ENCODE peak calls at places on chromosome 5, in nine cellular contexts. C is cardiac fibroblast; Y is A549; T is AG10803; D is mammary epithelial cell; N is chondrocyte; R is CD4-positive, alpha-beta T cell; Z is RWPE2; Q is Calu3. J is an unnamed sample.

GRCh38 chr5:85716344-85717202 is 901.2 kb upstream of the COX7C start:
- DNase-seq in C (no peak), Y (no peak), T (no peak), D (no peak), N (no peak), R (no peak), Z (no peak), Q (no peak), J (no peak)

GRCh38 chr5:110815916-110816605 is 77.3 kb downstream of the SLC25A46 start:
- DNase-seq in C (peak), Y (no peak), T (no peak), D (no peak), N (no peak), R (no peak), Z (no peak), Q (no peak), J (no peak)

GRCh38 chr5:74206571-74207550 is 433.7 kb downstream of the ENC1 start:
- DNase-seq in C (peak), Y (no peak), T (peak), D (peak), N (no peak), R (no peak), Z (peak), Q (peak), J (peak)

GRCh38 chr5:133370281-133370890 is 242.0 kb downstream of the FSTL4 start:
- DNase-seq in C (no peak), Y (no peak), T (peak), D (peak), N (no peak), R (no peak), Z (peak), Q (no peak), J (no peak)

GRCh38 chr5:157390179-157390923 is 69.7 kb upstream of the NIPAL4 start:
- DNase-seq in C (peak), Y (peak), T (peak), D (peak), N (no peak), R (no peak), Z (peak), Q (peak), J (no peak)

GRCh38 chr5:139908749-139909148 is 113.1 kb downstream of the PSD2 start:
- DNase-seq in C (peak), Y (peak), T (peak), D (peak), N (no peak), R (no peak), Z (no peak), Q (peak), J (peak)

GRCh38 chr5:144237851-144238250 is 67.2 kb downstream of the KCTD16 start:
- DNase-seq in C (peak), Y (no peak), T (peak), D (no peak), N (no peak), R (no peak), Z (no peak), Q (no peak), J (no peak)

GRCh38 chr5:95970359-95970704 is 8.7 kb upstream of the ELL2 start:
- DNase-seq in C (no peak), Y (no peak), T (no peak), D (no peak), N (no peak), R (no peak), Z (no peak), Q (no peak), J (no peak)

GRCh38 chr5:59174248-59174844 is 591.5 kb downstream of the RAB3C start:
- DNase-seq in C (peak), Y (peak), T (peak), D (peak), N (no peak), R (no peak), Z (no peak), Q (peak), J (no peak)

GRCh38 chr5:61098251-61098650 is 64.0 kb downstream of the SMIM15 start:
- DNase-seq in C (no peak), Y (no peak), T (no peak), D (no peak), N (no peak), R (no peak), Z (no peak), Q (no peak), J (no peak)

DNA sequence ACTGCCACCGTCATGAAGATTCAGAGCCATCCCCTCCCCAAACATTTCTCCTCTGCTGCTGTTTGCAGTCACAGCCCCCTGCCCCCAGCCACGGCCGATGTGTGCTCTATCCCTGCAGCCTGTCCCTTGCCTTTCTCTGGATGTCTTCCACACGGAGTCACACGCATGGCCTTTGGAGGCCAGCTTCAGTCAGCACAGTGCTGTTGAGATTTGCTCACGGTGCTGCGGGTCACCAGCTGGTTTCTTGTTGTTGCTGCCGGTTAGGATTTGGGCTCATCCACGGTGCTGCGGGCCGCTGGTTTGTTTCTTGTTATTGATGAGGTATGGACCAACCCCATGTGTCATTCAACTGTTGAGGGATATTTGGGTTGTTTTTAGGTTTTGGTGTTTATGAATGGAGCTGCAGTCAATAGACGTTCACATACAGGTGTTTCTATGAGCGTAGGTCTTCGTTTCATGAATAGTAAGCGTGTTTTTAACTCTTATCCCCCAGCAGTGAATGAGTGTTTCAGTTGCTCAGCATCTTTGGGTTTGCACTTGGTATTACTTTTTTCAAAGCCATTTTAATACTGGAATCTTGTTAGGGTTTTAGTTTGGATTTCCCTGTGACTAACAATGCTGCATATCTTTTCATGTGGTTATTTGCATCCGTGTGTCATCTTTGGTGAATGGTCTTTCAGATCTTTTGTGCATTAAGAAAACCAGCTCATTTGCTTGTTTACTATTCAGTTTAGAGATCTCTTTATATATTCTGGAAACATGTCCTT is 57.6 kb downstream of the AHRR start:
- DNase-seq in C (peak), Y (no peak), T (peak), D (no peak), N (peak), R (peak), Z (peak), Q (no peak), J (no peak)
- TF ChIP-seq CTCF in C (no peak), Y (no peak), T (no peak), D (no peak), N (no peak), R (no peak), Z (no peak), Q (no peak), J (no peak)

GRCh38 chr5:78300464-78301045 is 6.1 kb upstream of the AP3B1 start:
- DNase-seq in C (peak), Y (peak), T (peak), D (no peak), N (no peak), R (no peak), Z (no peak), Q (no peak), J (no peak)
- TF ChIP-seq CTCF in C (peak), Y (peak), T (peak), D (peak), N (peak), R (peak), Z (peak), Q (no peak), J (no peak)

DNA sequence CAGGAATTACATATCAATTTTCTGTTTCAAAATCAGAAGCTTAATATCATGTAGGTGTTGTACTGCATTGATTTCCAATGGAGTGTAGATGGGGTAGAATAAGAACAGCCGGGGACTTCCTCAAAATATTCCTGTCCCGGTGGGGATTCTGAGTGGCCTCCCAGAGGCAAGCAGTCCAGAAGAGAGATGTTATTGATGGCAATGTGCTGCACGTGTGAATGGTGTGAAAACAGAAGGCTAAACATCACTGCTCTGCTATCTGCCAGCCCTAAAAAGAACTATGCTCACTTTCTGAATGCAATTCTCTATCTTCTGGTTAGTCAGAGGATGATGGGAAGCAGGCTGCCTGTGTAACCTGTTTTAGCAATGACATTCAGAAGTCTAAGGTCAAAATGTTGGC is 91.0 kb upstream of the CKMT2 start:
- DNase-seq in C (no peak), Y (no peak), T (no peak), D (no peak), N (no peak), R (no peak), Z (no peak), Q (no peak), J (no peak)
- TF ChIP-seq CTCF in C (no peak), Y (no peak), T (no peak), D (no peak), N (no peak), R (no peak), Z (no peak), Q (no peak), J (no peak)

GRCh38 chr5:62305715-62306493 is at the start of gene KIF2A:
- DNase-seq in C (peak), Y (peak), T (peak), D (peak), N (peak), R (peak), Z (peak), Q (peak), J (peak)
- TF ChIP-seq CTCF in C (no peak), Y (no peak), T (peak), D (no peak), N (peak), R (no peak), Z (peak), Q (no peak), J (no peak)

J was measured in gastrocnemius medialis.